ENCODE peak calls at places on chromosomes 11 and 22, in five cellular contexts. One of them, this sample, is unnamed. For H3K36me3, the result is how much of the 10 kb centered on the place peaks cover.

GRCh38 chr22:37182101-37182948 is 5.7 kb downstream of the C1QTNF6 start:
- DNase-seq in neuronal stem cell: no peak
- DNase-seq in thyroid gland: no peak
- DNase-seq in upper lobe of right lung: peak
- DNase-seq in hepatocyte: no peak
- DNase-seq in this sample: peak

GRCh38 chr11:48005878-48006277 is 25.5 kb downstream of the PTPRJ start:
- DNase-seq in thyroid gland: peak
- DNase-seq in hepatocyte: no peak
- DNase-seq in neuronal stem cell: peak
- DNase-seq in upper lobe of right lung: no peak
- DNase-seq in this sample: peak

GRCh38 chr11:131773626-131774025 is 403.2 kb downstream of the NTM start:
- DNase-seq in thyroid gland: no peak
- DNase-seq in upper lobe of right lung: no peak
- DNase-seq in hepatocyte: no peak
- DNase-seq in neuronal stem cell: no peak
- DNase-seq in this sample: no peak

GRCh38 chr22:22692707-22693530 is 48.5 kb downstream of the GGTLC2 start:
- DNase-seq in thyroid gland: peak
- DNase-seq in hepatocyte: peak
- DNase-seq in upper lobe of right lung: no peak
- DNase-seq in neuronal stem cell: peak
- DNase-seq in this sample: peak

GRCh38 chr11:17927643-17928343 is 85.1 kb downstream of the SERGEF start:
- DNase-seq in upper lobe of right lung: no peak
- DNase-seq in hepatocyte: peak
- DNase-seq in neuronal stem cell: no peak
- DNase-seq in thyroid gland: peak
- DNase-seq in this sample: no peak

GRCh38 chr11:132064987-132065620 is 694.7 kb downstream of the NTM start:
- DNase-seq in hepatocyte: peak
- DNase-seq in neuronal stem cell: no peak
- DNase-seq in thyroid gland: no peak
- DNase-seq in upper lobe of right lung: no peak
- DNase-seq in this sample: no peak

GRCh38 chr11:61896665-61897386 is 5.5 kb upstream of the FADS3 start:
- DNase-seq in neuronal stem cell: no peak
- DNase-seq in thyroid gland: no peak
- DNase-seq in hepatocyte: no peak
- DNase-seq in upper lobe of right lung: no peak
- DNase-seq in this sample: no peak

GRCh38 chr22:17806437-17806836 is 32.2 kb upstream of the BID start:
- DNase-seq in hepatocyte: no peak
- DNase-seq in neuronal stem cell: no peak
- DNase-seq in thyroid gland: no peak
- DNase-seq in upper lobe of right lung: no peak
- DNase-seq in this sample: no peak

GRCh38 chr11:66266378-66267038 is 1.9 kb upstream of the RAB1B start:
- DNase-seq in thyroid gland: no peak
- DNase-seq in hepatocyte: no peak
- DNase-seq in neuronal stem cell: no peak
- DNase-seq in upper lobe of right lung: peak
- DNase-seq in this sample: no peak

GRCh38 chr11:134069996-134070845 is 1.3 kb downstream of the JAM3 start:
- DNase-seq in hepatocyte: no peak
- DNase-seq in upper lobe of right lung: no peak
- DNase-seq in neuronal stem cell: no peak
- DNase-seq in thyroid gland: no peak
- DNase-seq in this sample: no peak

GRCh38 chr11:59206635-59207034 is 6.1 kb downstream of the MPEG1 start:
- DNase-seq in upper lobe of right lung: no peak
- DNase-seq in thyroid gland: peak
- DNase-seq in neuronal stem cell: no peak
- DNase-seq in hepatocyte: peak
- DNase-seq in this sample: peak

GRCh38 chr11:117187799-117188481 is 9.4 kb downstream of the SIDT2 start:
- DNase-seq in upper lobe of right lung: peak
- DNase-seq in hepatocyte: no peak
- DNase-seq in thyroid gland: no peak
- DNase-seq in neuronal stem cell: no peak
- DNase-seq in this sample: peak

GRCh38 chr11:14119357-14119756 is 156.8 kb downstream of the SPON1 start:
- DNase-seq in hepatocyte: no peak
- DNase-seq in neuronal stem cell: no peak
- DNase-seq in thyroid gland: no peak
- DNase-seq in upper lobe of right lung: no peak
- DNase-seq in this sample: no peak

GRCh38 chr11:15288801-15289342 is 174.1 kb downstream of the INSC start:
- DNase-seq in hepatocyte: no peak
- DNase-seq in thyroid gland: no peak
- DNase-seq in neuronal stem cell: no peak
- DNase-seq in upper lobe of right lung: no peak
- DNase-seq in this sample: no peak

GRCh38 chr11:81497202-81497804 is 1236.4 kb downstream of the FAM181B start:
- DNase-seq in thyroid gland: peak
- DNase-seq in hepatocyte: peak
- DNase-seq in upper lobe of right lung: no peak
- DNase-seq in neuronal stem cell: peak
- DNase-seq in this sample: peak

GRCh38 chr11:14813506-14813905 is 78.5 kb downstream of the CYP2R1 start:
- DNase-seq in neuronal stem cell: no peak
- DNase-seq in upper lobe of right lung: no peak
- DNase-seq in thyroid gland: no peak
- DNase-seq in hepatocyte: no peak
- DNase-seq in this sample: no peak

GRCh38 chr11:65551572-65552398 is 6.4 kb downstream of the LTBP3 start:
- DNase-seq in hepatocyte: peak
- DNase-seq in neuronal stem cell: no peak
- DNase-seq in upper lobe of right lung: peak
- DNase-seq in thyroid gland: peak
- DNase-seq in this sample: peak

GRCh38 chr11:108002476-108002875 is 6.2 kb upstream of the CUL5 start:
- DNase-seq in hepatocyte: no peak
- DNase-seq in neuronal stem cell: no peak
- DNase-seq in upper lobe of right lung: no peak
- DNase-seq in thyroid gland: no peak
- DNase-seq in this sample: no peak

GRCh38 chr22:49013707-49014106 is 814.0 kb downstream of the BRD1 start:
- DNase-seq in hepatocyte: no peak
- DNase-seq in thyroid gland: no peak
- DNase-seq in neuronal stem cell: no peak
- DNase-seq in upper lobe of right lung: peak
- DNase-seq in this sample: peak

GRCh38 chr22:49011769-49012598 is 815.7 kb downstream of the BRD1 start:
- DNase-seq in thyroid gland: no peak
- DNase-seq in upper lobe of right lung: no peak
- DNase-seq in hepatocyte: no peak
- DNase-seq in neuronal stem cell: no peak
- DNase-seq in this sample: peak

GRCh38 chr22:49011379-49011768 is 816.3 kb downstream of the BRD1 start:
- DNase-seq in hepatocyte: no peak
- DNase-seq in thyroid gland: no peak
- DNase-seq in upper lobe of right lung: no peak
- DNase-seq in neuronal stem cell: no peak
- DNase-seq in this sample: peak

GRCh38 chr22:49010901-49011300 is 816.8 kb downstream of the BRD1 start:
- DNase-seq in thyroid gland: no peak
- DNase-seq in neuronal stem cell: no peak
- DNase-seq in upper lobe of right lung: peak
- DNase-seq in hepatocyte: no peak
- DNase-seq in this sample: no peak

DNA sequence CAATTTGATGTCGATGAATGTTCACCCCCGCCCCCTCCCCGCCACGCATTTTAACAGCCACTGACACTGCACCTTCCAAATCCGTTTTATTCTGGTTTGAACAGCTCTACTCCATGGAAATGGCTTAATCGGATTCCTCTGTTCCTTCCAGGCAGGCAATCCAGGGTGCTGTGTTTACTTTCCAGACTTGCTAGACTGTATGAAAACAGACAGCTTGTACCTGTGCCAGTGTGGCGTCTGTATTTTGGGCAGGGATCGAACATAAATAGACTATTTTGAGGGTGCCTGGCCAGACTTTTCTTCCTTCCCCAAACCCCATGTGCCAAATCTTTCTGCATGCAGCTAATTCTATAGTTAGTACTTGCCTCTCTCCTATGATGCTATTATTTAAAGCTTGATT is 815.0 kb downstream of the BRD1 start:
- DNase-seq in thyroid gland: no peak
- DNase-seq in hepatocyte: no peak
- DNase-seq in upper lobe of right lung: no peak
- DNase-seq in neuronal stem cell: no peak
- DNase-seq in this sample: peak
- H3K4me3 ChIP-seq in thyroid gland: no peak
- H3K4me3 ChIP-seq in hepatocyte: no peak
- H3K4me3 ChIP-seq in upper lobe of right lung: no peak
- H3K4me3 ChIP-seq in neuronal stem cell: no peak
- H3K4me3 ChIP-seq in this sample: no peak

DNA sequence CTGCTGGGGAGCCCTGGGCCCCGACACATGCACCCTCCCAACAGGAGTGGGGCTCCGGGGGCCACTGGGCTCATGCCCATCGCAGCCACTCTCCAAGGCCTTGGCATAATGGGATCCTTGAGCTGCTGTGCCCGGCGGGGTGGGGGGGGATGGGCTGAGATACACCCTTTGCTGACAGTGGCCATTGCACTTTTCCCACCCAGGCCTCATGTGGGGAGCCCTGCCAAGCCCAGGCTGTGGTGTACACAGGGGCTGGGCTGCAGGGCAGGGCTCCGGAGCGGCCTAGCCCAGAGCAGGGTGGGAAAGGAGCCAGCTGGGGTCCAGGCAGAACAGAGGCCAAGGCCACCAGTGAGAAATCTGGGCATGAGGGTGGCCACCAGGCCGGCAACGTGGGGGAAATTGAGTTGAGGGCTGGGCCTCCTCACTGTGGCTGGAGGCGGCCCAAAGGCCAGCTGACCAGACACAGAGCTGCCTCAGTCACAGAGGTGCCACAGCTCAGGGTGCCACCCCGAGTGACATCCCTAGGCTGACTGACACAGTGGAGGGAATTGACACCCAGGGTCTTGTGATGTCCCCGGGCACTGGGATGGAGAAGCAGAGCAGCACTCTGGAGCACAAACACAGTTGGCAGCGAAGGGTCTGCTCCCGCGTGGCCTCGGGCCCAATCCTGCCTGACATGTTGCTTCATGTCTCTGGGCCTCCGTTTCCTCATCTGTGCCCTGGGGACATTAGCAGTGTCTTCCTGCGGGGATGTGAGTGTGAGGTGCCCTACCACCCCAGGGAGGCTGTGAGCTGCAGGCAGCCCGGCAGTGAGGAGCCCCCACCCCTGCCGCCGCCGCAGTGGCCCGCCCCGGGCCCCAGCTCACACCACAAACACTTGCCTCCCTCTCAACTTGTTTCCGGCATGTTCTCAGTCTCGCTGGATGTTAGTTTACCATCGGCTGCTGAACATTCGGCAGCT is 30.4 kb downstream of the RTN4R start:
- DNase-seq in neuronal stem cell: no peak
- DNase-seq in hepatocyte: no peak
- DNase-seq in upper lobe of right lung: no peak
- DNase-seq in thyroid gland: no peak
- DNase-seq in this sample: no peak
- H3K36me3 ChIP-seq in neuronal stem cell: under half
- H3K36me3 ChIP-seq in hepatocyte: under half
- H3K36me3 ChIP-seq in upper lobe of right lung: under half
- H3K36me3 ChIP-seq in thyroid gland: under half
- H3K36me3 ChIP-seq in this sample: under half

DNA sequence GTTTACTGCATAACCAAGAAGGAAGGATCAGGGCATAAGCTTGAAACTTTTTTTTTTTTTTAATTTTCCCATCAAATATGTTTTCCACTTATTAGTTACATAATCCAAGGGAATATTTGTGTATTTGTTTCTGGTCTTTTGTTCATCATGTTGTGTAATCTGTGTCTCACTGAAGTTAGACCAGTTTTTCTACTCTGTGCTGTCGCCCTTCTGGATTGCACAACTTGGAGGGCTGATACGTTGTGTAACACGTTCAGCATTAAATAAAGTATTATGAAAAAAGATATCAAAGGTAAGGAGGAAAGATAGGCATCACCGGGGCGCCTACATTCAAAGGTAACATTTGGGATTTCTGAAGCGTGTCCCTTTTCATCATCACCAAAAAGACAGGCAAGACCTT is 3.3 kb upstream of the E2F8 start:
- DNase-seq in neuronal stem cell: no peak
- DNase-seq in upper lobe of right lung: no peak
- DNase-seq in hepatocyte: peak
- DNase-seq in thyroid gland: no peak
- DNase-seq in this sample: no peak
- H3K4me3 ChIP-seq in neuronal stem cell: no peak
- H3K4me3 ChIP-seq in upper lobe of right lung: no peak
- H3K4me3 ChIP-seq in hepatocyte: no peak
- H3K4me3 ChIP-seq in thyroid gland: no peak
- H3K4me3 ChIP-seq in this sample: no peak

DNA sequence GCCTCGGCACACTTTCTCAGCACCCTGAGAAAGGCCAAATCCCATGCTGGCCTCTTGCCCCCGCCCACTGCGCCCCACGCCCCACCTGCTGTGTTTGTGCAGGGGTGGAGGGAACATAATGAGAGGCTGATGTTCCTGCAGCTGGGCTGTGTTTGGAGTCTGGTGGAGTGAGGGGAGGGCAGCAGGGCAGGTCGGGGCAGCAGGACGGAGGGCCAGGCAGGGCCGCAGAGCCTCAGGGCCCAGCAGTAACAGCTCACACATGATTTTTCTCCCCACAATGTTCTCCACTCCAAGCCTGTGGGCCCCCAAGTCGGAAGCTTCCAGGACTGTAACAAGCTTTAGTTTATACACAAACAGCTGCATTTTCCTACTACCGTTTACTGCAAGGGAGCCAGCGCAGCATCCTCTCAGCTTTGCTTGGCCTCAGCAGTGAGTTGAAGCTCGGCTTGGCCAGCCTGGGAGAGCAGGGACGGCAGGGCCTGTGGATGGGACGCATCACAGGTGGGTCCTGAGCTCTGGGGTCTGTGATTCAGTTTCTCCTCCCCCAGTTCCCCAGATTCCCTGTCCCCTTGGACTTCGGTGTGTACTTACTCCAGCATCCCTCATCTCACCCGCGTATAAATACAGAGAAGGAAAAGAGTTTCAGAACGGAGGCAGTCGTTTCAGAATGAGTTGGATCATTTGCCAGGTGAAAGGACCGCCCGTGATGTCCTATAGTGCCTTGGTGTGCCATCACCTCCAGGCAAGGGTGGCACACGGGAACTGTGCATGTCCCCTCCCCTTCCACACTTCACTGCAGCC is 50.9 kb downstream of the RPUSD4 start:
- DNase-seq in upper lobe of right lung: no peak
- DNase-seq in thyroid gland: no peak
- DNase-seq in hepatocyte: no peak
- DNase-seq in neuronal stem cell: no peak
- DNase-seq in this sample: peak
- H3K36me3 ChIP-seq in upper lobe of right lung: under half
- H3K36me3 ChIP-seq in thyroid gland: under half
- H3K36me3 ChIP-seq in hepatocyte: under half
- H3K36me3 ChIP-seq in neuronal stem cell: under half
- H3K36me3 ChIP-seq in this sample: under half

This sample was measured in H7.